ENCODE peak calls at places on chromosomes 16 and 17, in seven cellular contexts. T, W, M, D, Z, Q and B are unnamed samples.

GRCh38 chr16:61460020-61460419 is 576.2 kb downstream of the CDH8 start:
- DNase-seq in T (no peak), W (no peak), M (no peak), D (no peak), Z (no peak), Q (no peak), B (no peak)

GRCh38 chr17:6940186-6940649 is 55.6 kb upstream of the ALOX12 start:
- DNase-seq in T (no peak), W (no peak), M (no peak), D (no peak), Z (no peak), Q (no peak), B (no peak)

GRCh38 chr17:17922198-17922901 is 49.9 kb downstream of the TOM1L2 start:
- DNase-seq in T (no peak), W (peak), M (no peak), D (no peak), Z (no peak), Q (no peak), B (no peak)

GRCh38 chr16:13068912-13069583 is 167.7 kb downstream of the SHISA9 start:
- DNase-seq in T (no peak), W (no peak), M (no peak), D (no peak), Z (no peak), Q (no peak), B (no peak)

GRCh38 chr17:40329981-40330794 is 21.2 kb downstream of the RARA start:
- DNase-seq in T (no peak), W (no peak), M (peak), D (no peak), Z (no peak), Q (no peak), B (peak)

GRCh38 chr17:31674305-31674704 is 184.7 kb downstream of the COPRS start:
- DNase-seq in T (no peak), W (no peak), M (no peak), D (no peak), Z (no peak), Q (no peak), B (no peak)

GRCh38 chr17:8701221-8701620 is 43.4 kb downstream of the CCDC42 start:
- DNase-seq in T (no peak), W (no peak), M (no peak), D (no peak), Z (no peak), Q (no peak), B (no peak)

GRCh38 chr16:383326-384020 is 1.7 kb upstream of the PGAP6 start:
- DNase-seq in T (no peak), W (no peak), M (peak), D (no peak), Z (peak), Q (no peak), B (no peak)

GRCh38 chr16:56347166-56347565 is 78.2 kb downstream of the AMFR start:
- DNase-seq in T (no peak), W (no peak), M (no peak), D (no peak), Z (no peak), Q (no peak), B (no peak)

GRCh38 chr16:87464691-87465300 is 28.0 kb downstream of the ZCCHC14 start:
- DNase-seq in T (peak), W (no peak), M (peak), D (peak), Z (no peak), Q (no peak), B (peak)

GRCh38 chr17:56876766-56877179 is 37.1 kb downstream of the TRIM25 start:
- DNase-seq in T (no peak), W (no peak), M (no peak), D (no peak), Z (no peak), Q (no peak), B (no peak)

GRCh38 chr16:86961133-86961720 is 356.0 kb downstream of the C16orf95 start:
- DNase-seq in T (no peak), W (no peak), M (no peak), D (peak), Z (no peak), Q (no peak), B (no peak)

GRCh38 chr17:30957741-30958140 is 13.1 kb upstream of the RNF135 start:
- DNase-seq in T (no peak), W (no peak), M (no peak), D (no peak), Z (no peak), Q (no peak), B (no peak)

GRCh38 chr16:14003119-14003570 is 68.0 kb upstream of the MRTFB start:
- DNase-seq in T (no peak), W (peak), M (peak), D (no peak), Z (peak), Q (no peak), B (peak)

GRCh38 chr17:63701477-63702222 is 1.7 kb upstream of the LIMD2 start:
- DNase-seq in T (no peak), W (no peak), M (peak), D (no peak), Z (no peak), Q (no peak), B (no peak)

GRCh38 chr16:49019826-49020401 is 261.7 kb downstream of the CBLN1 start:
- DNase-seq in T (no peak), W (no peak), M (peak), D (no peak), Z (no peak), Q (no peak), B (no peak)

GRCh38 chr16:74651841-74652240 is 14.8 kb downstream of the RFWD3 start:
- DNase-seq in T (no peak), W (no peak), M (no peak), D (no peak), Z (no peak), Q (no peak), B (no peak)

GRCh38 chr16:720990-721764 is at the start of gene ANTKMT:
- DNase-seq in T (no peak), W (peak), M (peak), D (no peak), Z (peak), Q (no peak), B (peak)

GRCh38 chr17:35536664-35537160 is 766 bp downstream of the SLFN12L start:
- DNase-seq in T (no peak), W (no peak), M (no peak), D (no peak), Z (no peak), Q (no peak), B (no peak)

GRCh38 chr16:30533748-30534367 is 800 bp downstream of the ZNF747 start:
- DNase-seq in T (no peak), W (no peak), M (no peak), D (no peak), Z (no peak), Q (no peak), B (peak)

GRCh38 chr16:46673320-46674013 is 15.5 kb downstream of the VPS35 start:
- DNase-seq in T (no peak), W (peak), M (peak), D (no peak), Z (peak), Q (no peak), B (no peak)

GRCh38 chr16:88503374-88503770 is 50.3 kb downstream of the ZFPM1 start:
- DNase-seq in T (no peak), W (no peak), M (peak), D (no peak), Z (peak), Q (no peak), B (no peak)

GRCh38 chr17:48441231-48441711 is 11.3 kb upstream of the SKAP1 start:
- DNase-seq in T (no peak), W (no peak), M (no peak), D (no peak), Z (no peak), Q (no peak), B (no peak)

GRCh38 chr16:30771726-30772125 is 9.6 kb downstream of the RNF40 start:
- DNase-seq in T (no peak), W (no peak), M (no peak), D (no peak), Z (no peak), Q (no peak), B (no peak)

GRCh38 chr17:66465701-66466100 is 163.3 kb downstream of the PRKCA start:
- DNase-seq in T (no peak), W (no peak), M (no peak), D (no peak), Z (no peak), Q (no peak), B (no peak)

GRCh38 chr17:3012926-3013581 is 50.4 kb downstream of the OR1D5 start:
- DNase-seq in T (no peak), W (peak), M (peak), D (no peak), Z (peak), Q (peak), B (peak)

GRCh38 chr17:74059471-74059870 is 144.0 kb upstream of the RPL38 start:
- DNase-seq in T (no peak), W (no peak), M (peak), D (no peak), Z (no peak), Q (no peak), B (no peak)